ENCODE peak calls at places on chromosomes 2 and 18, in five cellular contexts. One of them, this sample, is unnamed.

GRCh38 chr2:216740557-216741222 is 45.3 kb upstream of the IGFBP5 start:
- DNase-seq in HFFc6: no peak
- DNase-seq in heart left ventricle: no peak
- DNase-seq in NCI-H1436: no peak
- DNase-seq in HT-29: no peak
- DNase-seq in this sample: no peak

GRCh38 chr18:22347624-22348511 is 69.8 kb downstream of the CTAGE1 start:
- DNase-seq in heart left ventricle: no peak
- DNase-seq in NCI-H1436: no peak
- DNase-seq in HFFc6: no peak
- DNase-seq in HT-29: peak
- DNase-seq in this sample: no peak

GRCh38 chr2:239361311-239361642 is 39.5 kb downstream of the HDAC4 start:
- DNase-seq in heart left ventricle: no peak
- DNase-seq in HT-29: peak
- DNase-seq in NCI-H1436: no peak
- DNase-seq in HFFc6: peak
- DNase-seq in this sample: no peak

GRCh38 chr2:234451852-234452625 is 44.8 kb downstream of the ARL4C start:
- DNase-seq in NCI-H1436: no peak
- DNase-seq in HFFc6: peak
- DNase-seq in HT-29: peak
- DNase-seq in heart left ventricle: no peak
- DNase-seq in this sample: no peak

GRCh38 chr2:60533114-60534033 is 20.1 kb downstream of the BCL11A start:
- DNase-seq in HFFc6: peak
- DNase-seq in heart left ventricle: no peak
- DNase-seq in HT-29: no peak
- DNase-seq in NCI-H1436: no peak
- DNase-seq in this sample: no peak

GRCh38 chr2:10264506-10265327 is 38.0 kb upstream of the HPCAL1 start:
- DNase-seq in heart left ventricle: no peak
- DNase-seq in NCI-H1436: no peak
- DNase-seq in HFFc6: no peak
- DNase-seq in HT-29: no peak
- DNase-seq in this sample: no peak

GRCh38 chr2:42949125-42949524 is 156.7 kb upstream of the HAAO start:
- DNase-seq in HT-29: no peak
- DNase-seq in NCI-H1436: no peak
- DNase-seq in HFFc6: no peak
- DNase-seq in heart left ventricle: peak
- DNase-seq in this sample: no peak

GRCh38 chr2:69196327-69197117 is 183.5 kb downstream of the ANTXR1 start:
- DNase-seq in NCI-H1436: no peak
- DNase-seq in heart left ventricle: no peak
- DNase-seq in HT-29: no peak
- DNase-seq in HFFc6: peak
- DNase-seq in this sample: no peak

GRCh38 chr2:205474746-205475145 is 207.6 kb upstream of the NRP2 start:
- DNase-seq in HFFc6: peak
- DNase-seq in NCI-H1436: no peak
- DNase-seq in heart left ventricle: no peak
- DNase-seq in HT-29: no peak
- DNase-seq in this sample: no peak

GRCh38 chr18:48902856-48903601 is 47.7 kb downstream of the SMAD7 start:
- DNase-seq in NCI-H1436: no peak
- DNase-seq in heart left ventricle: peak
- DNase-seq in HT-29: no peak
- DNase-seq in HFFc6: no peak
- DNase-seq in this sample: no peak

GRCh38 chr2:46448656-46449055 is 30.7 kb upstream of the TMEM247 start:
- DNase-seq in HT-29: no peak
- DNase-seq in NCI-H1436: no peak
- DNase-seq in HFFc6: no peak
- DNase-seq in heart left ventricle: no peak
- DNase-seq in this sample: no peak

GRCh38 chr2:21268871-21269224 is 145.1 kb downstream of the TDRD15 start:
- DNase-seq in HT-29: no peak
- DNase-seq in HFFc6: no peak
- DNase-seq in NCI-H1436: no peak
- DNase-seq in heart left ventricle: no peak
- DNase-seq in this sample: no peak

GRCh38 chr2:66888791-66889631 is 454.1 kb downstream of the MEIS1 start:
- DNase-seq in HFFc6: peak
- DNase-seq in HT-29: peak
- DNase-seq in heart left ventricle: no peak
- DNase-seq in NCI-H1436: no peak
- DNase-seq in this sample: no peak

GRCh38 chr2:210956101-210956500 is 399.7 kb downstream of the CPS1 start:
- DNase-seq in NCI-H1436: no peak
- DNase-seq in HFFc6: no peak
- DNase-seq in heart left ventricle: no peak
- DNase-seq in HT-29: no peak
- DNase-seq in this sample: no peak

GRCh38 chr2:177828546-177828945 is 244.0 kb downstream of the PDE11A start:
- DNase-seq in heart left ventricle: no peak
- DNase-seq in NCI-H1436: no peak
- DNase-seq in HFFc6: no peak
- DNase-seq in HT-29: no peak
- DNase-seq in this sample: no peak

GRCh38 chr18:56902653-56903052 is 244.2 kb upstream of the BOD1L2 start:
- DNase-seq in NCI-H1436: no peak
- DNase-seq in heart left ventricle: no peak
- DNase-seq in HFFc6: no peak
- DNase-seq in HT-29: peak
- DNase-seq in this sample: no peak

GRCh38 chr2:230891108-230891507 is 26.4 kb downstream of the ITM2C start:
- DNase-seq in HFFc6: no peak
- DNase-seq in NCI-H1436: no peak
- DNase-seq in heart left ventricle: peak
- DNase-seq in HT-29: no peak
- DNase-seq in this sample: no peak

GRCh38 chr2:216648105-216648504 is 14.9 kb downstream of the IGFBP2 start:
- DNase-seq in HFFc6: peak
- DNase-seq in heart left ventricle: no peak
- DNase-seq in NCI-H1436: no peak
- DNase-seq in HT-29: no peak
- DNase-seq in this sample: no peak

GRCh38 chr18:9417081-9417841 is 58.1 kb upstream of the RALBP1 start:
- DNase-seq in NCI-H1436: no peak
- DNase-seq in HFFc6: no peak
- DNase-seq in HT-29: no peak
- DNase-seq in heart left ventricle: no peak
- DNase-seq in this sample: no peak

GRCh38 chr2:187873132-187873531 is 318.9 kb upstream of the TFPI start:
- DNase-seq in NCI-H1436: no peak
- DNase-seq in HFFc6: no peak
- DNase-seq in HT-29: no peak
- DNase-seq in heart left ventricle: no peak
- DNase-seq in this sample: no peak

GRCh38 chr18:7918696-7919095 is 351.6 kb downstream of the PTPRM start:
- DNase-seq in NCI-H1436: no peak
- DNase-seq in heart left ventricle: no peak
- DNase-seq in HFFc6: no peak
- DNase-seq in HT-29: no peak
- DNase-seq in this sample: no peak

GRCh38 chr18:57776767-57777166 is 26.3 kb downstream of the ATP8B1 start:
- DNase-seq in HFFc6: no peak
- DNase-seq in heart left ventricle: no peak
- DNase-seq in NCI-H1436: no peak
- DNase-seq in HT-29: no peak
- DNase-seq in this sample: no peak

GRCh38 chr2:42288811-42289210 is 72.2 kb downstream of the COX7A2L start:
- DNase-seq in HT-29: no peak
- DNase-seq in heart left ventricle: no peak
- DNase-seq in NCI-H1436: no peak
- DNase-seq in HFFc6: no peak
- DNase-seq in this sample: no peak

GRCh38 chr18:3216987-3217386 is 2.8 kb downstream of the MYOM1 start:
- DNase-seq in heart left ventricle: no peak
- DNase-seq in NCI-H1436: no peak
- DNase-seq in HT-29: no peak
- DNase-seq in HFFc6: no peak
- DNase-seq in this sample: no peak

GRCh38 chr2:59190518-59190917 is 949.4 kb upstream of the FANCL start:
- DNase-seq in HFFc6: no peak
- DNase-seq in HT-29: no peak
- DNase-seq in NCI-H1436: no peak
- DNase-seq in heart left ventricle: no peak
- DNase-seq in this sample: no peak

GRCh38 chr2:213241817-213242216 is 42.4 kb upstream of the SPAG16 start:
- DNase-seq in NCI-H1436: no peak
- DNase-seq in HT-29: no peak
- DNase-seq in HFFc6: no peak
- DNase-seq in heart left ventricle: no peak
- DNase-seq in this sample: no peak

GRCh38 chr2:124153713-124154112 is 128.6 kb downstream of the CNTNAP5 start:
- DNase-seq in heart left ventricle: no peak
- DNase-seq in HT-29: no peak
- DNase-seq in NCI-H1436: no peak
- DNase-seq in HFFc6: no peak
- DNase-seq in this sample: no peak

GRCh38 chr18:406677-407076 is 93.8 kb downstream of the COLEC12 start:
- DNase-seq in HT-29: no peak
- DNase-seq in heart left ventricle: no peak
- DNase-seq in HFFc6: no peak
- DNase-seq in NCI-H1436: no peak
- DNase-seq in this sample: no peak

GRCh38 chr2:94759211-94759610 is 112.0 kb upstream of the TEKT4 start:
- DNase-seq in HFFc6: no peak
- DNase-seq in HT-29: peak
- DNase-seq in heart left ventricle: no peak
- DNase-seq in NCI-H1436: no peak
- DNase-seq in this sample: no peak

GRCh38 chr2:174925046-174925784 is 80.0 kb downstream of the CHN1 start:
- DNase-seq in HFFc6: no peak
- DNase-seq in HT-29: no peak
- DNase-seq in heart left ventricle: no peak
- DNase-seq in NCI-H1436: no peak
- DNase-seq in this sample: no peak

GRCh38 chr2:33291278-33292013 is 185.0 kb upstream of the RASGRP3 start:
- DNase-seq in NCI-H1436: no peak
- DNase-seq in heart left ventricle: no peak
- DNase-seq in HT-29: peak
- DNase-seq in HFFc6: peak
- DNase-seq in this sample: no peak

GRCh38 chr18:74493689-74494088 is 2.5 kb upstream of the CNDP2 start:
- DNase-seq in heart left ventricle: no peak
- DNase-seq in HFFc6: peak
- DNase-seq in HT-29: peak
- DNase-seq in NCI-H1436: peak
- DNase-seq in this sample: no peak

GRCh38 chr2:241415196-241415595 is 59.1 kb downstream of the FARP2 start:
- DNase-seq in NCI-H1436: no peak
- DNase-seq in HFFc6: no peak
- DNase-seq in heart left ventricle: no peak
- DNase-seq in HT-29: no peak
- DNase-seq in this sample: no peak

GRCh38 chr2:37644191-37644590 is 27.3 kb downstream of the CDC42EP3 start:
- DNase-seq in HFFc6: no peak
- DNase-seq in heart left ventricle: no peak
- DNase-seq in HT-29: no peak
- DNase-seq in NCI-H1436: no peak
- DNase-seq in this sample: no peak

This sample was measured in NCI-H1048.